ENCODE peak calls at places on chromosomes 3 and 15, in four cellular contexts. I, K, A and Z are unnamed samples.

GRCh38 chr3:128089135-128089534 is 34.5 kb downstream of the RUVBL1 start:
- DNase-seq in I (no peak), K (no peak), A (no peak), Z (no peak)

GRCh38 chr3:48428088-48428862 is 1.6 kb downstream of the PLXNB1 start:
- DNase-seq in I (no peak), K (no peak), A (no peak), Z (no peak)

GRCh38 chr3:45462522-45463262 is 74.3 kb downstream of the LARS2 start:
- DNase-seq in I (no peak), K (no peak), A (peak; percentile 17), Z (peak; percentile 63)

GRCh38 chr15:84981711-84982300 is at the start of gene PDE8A:
- DNase-seq in I (peak; percentile 70), K (peak; percentile 65), A (no peak), Z (no peak)

GRCh38 chr3:29275309-29275708 is 5.6 kb upstream of the RBMS3 start:
- DNase-seq in I (no peak), K (no peak), A (no peak), Z (no peak)

GRCh38 chr3:6644070-6644929 is 216.6 kb upstream of the GRM7 start:
- DNase-seq in I (no peak), K (no peak), A (no peak), Z (no peak)

GRCh38 chr15:65772909-65773308 is 19.2 kb downstream of the DENND4A start:
- DNase-seq in I (no peak), K (peak; percentile 7), A (no peak), Z (no peak)

GRCh38 chr15:83747050-83747717 is 93.3 kb downstream of the ADAMTSL3 start:
- DNase-seq in I (peak; percentile 7), K (no peak), A (no peak), Z (no peak)

GRCh38 chr15:52439470-52439869 is 89.2 kb downstream of the MYO5A start:
- DNase-seq in I (no peak), K (no peak), A (no peak), Z (no peak)

GRCh38 chr3:151881137-151881536 is 7.7 kb downstream of the SUCNR1 start:
- DNase-seq in I (no peak), K (no peak), A (no peak), Z (no peak)

GRCh38 chr15:63881431-63881830 is 47.7 kb upstream of the HERC1 start:
- DNase-seq in I (no peak), K (no peak), A (no peak), Z (no peak)

GRCh38 chr3:134879991-134880390 is 84.9 kb downstream of the EPHB1 start:
- DNase-seq in I (peak; percentile 40), K (no peak), A (no peak), Z (no peak)

GRCh38 chr3:151330374-151330773 is 1.0 kb upstream of the P2RY13 start:
- DNase-seq in I (no peak), K (no peak), A (no peak), Z (no peak)

GRCh38 chr3:80357761-80358160 is 590.0 kb upstream of the ROBO1 start:
- DNase-seq in I (no peak), K (no peak), A (no peak), Z (no peak)

GRCh38 chr3:108486910-108487309 is 23.5 kb downstream of the MYH15 start:
- DNase-seq in I (peak; percentile 56), K (peak; percentile 28), A (no peak), Z (no peak)

GRCh38 chr15:66638377-66638776 is 63.7 kb upstream of the SMAD6 start:
- DNase-seq in I (no peak), K (no peak), A (no peak), Z (no peak)

GRCh38 chr3:197959500-197959890 is 522 bp upstream of the LMLN start:
- DNase-seq in I (no peak), K (no peak), A (no peak), Z (no peak)